ENCODE peak calls at places on chromosome 1, in six cellular contexts. Q is GM12878, I is upper lobe of left lung, N is A549, T is HepG2, H is K562. O is an unnamed sample.

GRCh38 chr1:51569284-51570062 is 47.4 kb upstream of the OSBPL9 start:
- ATAC-seq in H (peak; percentile 80), I (peak; percentile 62), N (peak; percentile 92), T (peak; percentile 63), Q (peak; percentile 88), O (peak; percentile 58)

GRCh38 chr1:207091185-207091906 is 2.7 kb downstream of the C4BPB start:
- ATAC-seq in I (no peak), H (peak; percentile 64), N (peak; percentile 54), Q (peak; percentile 75), T (no peak), O (no peak)

GRCh38 chr1:159071970-159072582 is 4.5 kb downstream of the AIM2 start:
- ATAC-seq in T (peak; percentile 65), I (peak; percentile 88), H (peak; percentile 73), Q (peak; percentile 1), N (peak; percentile 84), O (peak; percentile 71)

GRCh38 chr1:178684542-178685000 is 40.5 kb upstream of the RALGPS2 start:
- ATAC-seq in Q (peak; percentile 81), H (no peak), N (peak; percentile 81), I (peak; percentile 72), T (no peak), O (peak; percentile 65)

GRCh38 chr1:51303751-51304196 is 26.6 kb downstream of the TTC39A start:
- ATAC-seq in T (no peak), I (peak; percentile 46), N (no peak), Q (peak; percentile 69), H (peak; percentile 43), O (no peak)

GRCh38 chr1:1067284-1068076 is 6.6 kb downstream of the RNF223 start:
- ATAC-seq in T (no peak), I (no peak), Q (no peak), N (no peak), H (no peak), O (no peak)

GRCh38 chr1:11680270-11681070 is 478 bp downstream of the MAD2L2 start:
- ATAC-seq in Q (peak; percentile 49), T (peak; percentile 58), N (peak; percentile 73), H (peak; percentile 61), I (peak; percentile 62), O (peak; percentile 42)

GRCh38 chr1:228314315-228314657 is 92.3 kb downstream of the TRIM11 start:
- ATAC-seq in T (no peak), Q (no peak), H (no peak), N (no peak), I (no peak), O (no peak)

GRCh38 chr1:25911162-25911561 is 4.9 kb upstream of the STMN1 start:
- ATAC-seq in H (no peak), I (no peak), Q (no peak), T (no peak), N (no peak), O (no peak)

DNA sequence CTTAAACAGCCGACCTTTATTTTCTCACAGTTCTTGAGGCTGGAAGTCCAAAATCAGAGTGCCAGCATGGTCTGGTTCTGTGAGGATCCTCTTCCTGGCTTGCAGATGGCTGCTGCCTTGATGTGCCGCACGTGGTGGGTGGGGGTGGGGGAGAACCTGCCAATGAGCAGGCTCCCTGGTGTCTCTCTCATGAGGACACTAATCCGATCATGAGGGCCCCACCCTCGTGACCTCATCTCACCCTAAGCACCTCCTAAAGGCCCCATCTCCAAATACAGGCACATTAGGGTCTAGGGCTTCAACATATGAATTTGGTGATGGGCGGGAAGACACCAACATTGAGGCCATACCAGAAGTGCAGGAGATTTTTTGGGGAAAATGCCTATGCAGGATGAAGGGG is 37.8 kb downstream of the ACTN2 start:
- ATAC-seq in I (no peak), N (no peak), Q (no peak), T (no peak), H (peak; percentile 20), O (no peak)
- H3K4me1 ChIP-seq in I (no peaks in the 10 kb centered on the region), N (no peaks in the 10 kb centered on the region), Q (no peaks in the 10 kb centered on the region), T (peaks cover 7% of the 10 kb centered on the region), H (no peaks in the 10 kb centered on the region), O (no peaks in the 10 kb centered on the region)

GRCh38 chr1:109281680-109282496 is 1.1 kb downstream of the PSRC1 start:
- ATAC-seq in Q (no peak), N (no peak), I (peak; percentile 13), T (no peak), H (no peak), O (no peak)
- H3K4me3 ChIP-seq in Q (peak overlapping the region; percentile 86), N (peak overlapping the region; percentile 86), I (no peak overlapping the region), T (peak overlapping the region; percentile 75), H (peak overlapping the region; percentile 68), O (peak overlapping the region; percentile 65)

GRCh38 chr1:203467550-203467921 is 8.1 kb upstream of the PRELP start:
- ATAC-seq in T (no peak), H (no peak), Q (no peak), N (no peak), I (peak; percentile 18), O (peak; percentile 47)
- TF ChIP-seq EP300 in T (no peak), H (no peak), Q (no peak), N (no peak), I (no peak), O (no peak)

GRCh38 chr1:19437911-19438310 is 47.4 kb downstream of the CAPZB start:
- ATAC-seq in I (peak; percentile 68), Q (no peak), N (no peak), T (no peak), H (no peak), O (peak; percentile 48)

GRCh38 chr1:19438552-19439196 is 46.7 kb downstream of the CAPZB start:
- ATAC-seq in T (no peak), N (no peak), Q (no peak), H (no peak), I (no peak), O (no peak)

GRCh38 chr1:19441048-19441447 is 44.3 kb downstream of the CAPZB start:
- ATAC-seq in Q (no peak), H (no peak), T (no peak), I (no peak), N (no peak), O (no peak)

GRCh38 chr1:19436716-19437476 is 48.4 kb downstream of the CAPZB start:
- ATAC-seq in I (peak; percentile 54), Q (no peak), H (peak; percentile 53), N (no peak), T (peak; percentile 98), O (peak; percentile 28)

GRCh38 chr1:19439464-19440171 is 45.7 kb downstream of the CAPZB start:
- ATAC-seq in N (peak; percentile 47), I (no peak), H (peak; percentile 78), T (no peak), Q (peak; percentile 66), O (peak; percentile 10)
- H3K4me1 ChIP-seq in N (peaks cover 78% of the 10 kb centered on the region), I (peaks cover 86% of the 10 kb centered on the region), H (peaks cover 20% of the 10 kb centered on the region), T (peaks cover 94% of the 10 kb centered on the region), Q (peaks cover 5% of the 10 kb centered on the region), O (peaks cover 57% of the 10 kb centered on the region)

O was measured in gastroesophageal sphincter.